ENCODE peak calls at places on chromosome 22, in ten cellular contexts. K is osteocyte; N is activated CD8-positive, alpha-beta memory T cell treated with anti-CD3 and anti-CD28 coated beads, Interleukin-2, amount 50 U/mL, for 48 hours; L is activated T-cell treated with anti-CD3 and anti-CD28 coated beads, Interleukin-2, amount 50 U/mL, for 72 hours; W is GM23248; T is AG08395; B is H9; R is GM10248; C is activated CD8-positive, alpha-beta T cell treated with anti-CD3 and anti-CD28 coated beads, Interleukin-2, amount 10 ng/mL, durations not matched to agents 7 days and 5 days; E is right lobe of liver. O is an unnamed sample.

GRCh38 chr22:48894804-48895250 is 932.8 kb downstream of the BRD1 start:
- DNase-seq in K (peak), N (no peak), L (no peak), W (no peak), T (no peak), B (no peak), R (no peak), C (no peak), E (peak), O (peak)

GRCh38 chr22:38415046-38415445 is 40.0 kb downstream of the KCNJ4 start:
- DNase-seq in K (no peak), N (peak), L (no peak), W (no peak), T (no peak), B (no peak), R (no peak), C (no peak), E (peak), O (peak)

GRCh38 chr22:46754826-46755225 is 7.6 kb upstream of the TBC1D22A start:
- DNase-seq in K (no peak), N (no peak), L (no peak), W (no peak), T (no peak), B (no peak), R (no peak), C (no peak), E (no peak), O (no peak)

GRCh38 chr22:38837414-38837813 is 6.4 kb downstream of the NPTXR start:
- DNase-seq in K (no peak), N (no peak), L (no peak), W (no peak), T (no peak), B (no peak), R (no peak), C (no peak), E (no peak), O (no peak)

GRCh38 chr22:29353860-29354259 is 34.5 kb downstream of the AP1B1 start:
- DNase-seq in K (no peak), N (no peak), L (no peak), W (no peak), T (no peak), B (no peak), R (no peak), C (no peak), E (peak), O (no peak)

GRCh38 chr22:20264614-20265452 is 3.3 kb downstream of the RTN4R start:
- DNase-seq in K (no peak), N (no peak), L (no peak), W (no peak), T (no peak), B (no peak), R (no peak), C (no peak), E (no peak), O (no peak)

GRCh38 chr22:47110817-47111443 is 348.5 kb downstream of the TBC1D22A start:
- DNase-seq in K (no peak), N (no peak), L (no peak), W (no peak), T (no peak), B (no peak), R (no peak), C (no peak), E (no peak), O (peak)

GRCh38 chr22:44672632-44673031 is 29.4 kb upstream of the PRR5 start:
- DNase-seq in K (no peak), N (no peak), L (no peak), W (no peak), T (no peak), B (no peak), R (no peak), C (no peak), E (no peak), O (no peak)

GRCh38 chr22:43830931-43831560 is 18.9 kb upstream of the EFCAB6 start:
- DNase-seq in K (no peak), N (no peak), L (no peak), W (no peak), T (no peak), B (no peak), R (no peak), C (no peak), E (no peak), O (no peak)

GRCh38 chr22:35524966-35525686 is 15.5 kb upstream of the RASD2 start:
- DNase-seq in K (no peak), N (no peak), L (no peak), W (peak), T (peak), B (no peak), R (no peak), C (no peak), E (no peak), O (no peak)

GRCh38 chr22:38026130-38027111 is 30.8 kb upstream of the PICK1 start:
- DNase-seq in K (no peak), N (no peak), L (no peak), W (no peak), T (no peak), B (no peak), R (no peak), C (no peak), E (no peak), O (no peak)

GRCh38 chr22:40053460-40053859 is 58.7 kb downstream of the FAM83F start:
- DNase-seq in K (no peak), N (no peak), L (no peak), W (no peak), T (no peak), B (no peak), R (no peak), C (no peak), E (no peak), O (no peak)

GRCh38 chr22:36608987-36609386 is 80.0 kb upstream of the EIF3D start:
- DNase-seq in K (no peak), N (no peak), L (no peak), W (no peak), T (no peak), B (peak), R (no peak), C (no peak), E (no peak), O (no peak)

GRCh38 chr22:23877566-23877965 is 16.6 kb upstream of the MIF start:
- DNase-seq in K (no peak), N (no peak), L (no peak), W (no peak), T (no peak), B (no peak), R (no peak), C (no peak), E (no peak), O (no peak)

GRCh38 chr22:36411589-36412258 is 24.0 kb upstream of the MYH9 start:
- DNase-seq in K (no peak), N (peak), L (peak), W (no peak), T (no peak), B (no peak), R (no peak), C (no peak), E (no peak), O (no peak)

GRCh38 chr22:37533995-37534394 is 14.8 kb upstream of the CARD10 start:
- DNase-seq in K (no peak), N (no peak), L (peak), W (peak), T (peak), B (no peak), R (no peak), C (peak), E (no peak), O (no peak)

GRCh38 chr22:21984793-21985192 is 2.2 kb upstream of the TOP3B start:
- DNase-seq in K (no peak), N (no peak), L (no peak), W (peak), T (no peak), B (peak), R (peak), C (no peak), E (no peak), O (no peak)

GRCh38 chr22:44431256-44431655 is 66.8 kb downstream of the RTL6 start:
- DNase-seq in K (no peak), N (no peak), L (no peak), W (no peak), T (no peak), B (no peak), R (no peak), C (no peak), E (no peak), O (no peak)

GRCh38 chr22:48101704-48102103 is 1339.3 kb downstream of the TBC1D22A start:
- DNase-seq in K (peak), N (peak), L (no peak), W (no peak), T (no peak), B (peak), R (no peak), C (no peak), E (no peak), O (peak)

GRCh38 chr22:29503811-29504372 is 23.9 kb downstream of the NEFH start:
- DNase-seq in K (no peak), N (no peak), L (no peak), W (peak), T (peak), B (no peak), R (no peak), C (no peak), E (no peak), O (no peak)

GRCh38 chr22:26718905-26719304 is 61.5 kb downstream of the MIAT start:
- DNase-seq in K (no peak), N (no peak), L (no peak), W (peak), T (peak), B (no peak), R (no peak), C (no peak), E (no peak), O (no peak)

GRCh38 chr22:37817705-37818311 is 5.4 kb upstream of the GALR3 start:
- DNase-seq in K (peak), N (peak), L (peak), W (peak), T (peak), B (peak), R (peak), C (peak), E (peak), O (peak)